ENCODE peak calls at places on chromosome 6, in four cellular contexts. B, L, Z and X are unnamed samples.

GRCh38 chr6:27541212-27541931 is 68.5 kb upstream of the ZNF184 start:
- DNase-seq in B (no peak), L (no peak), Z (no peak), X (no peak)

GRCh38 chr6:146358341-146359046 is 185.1 kb upstream of the RAB32 start:
- DNase-seq in B (no peak), L (no peak), Z (no peak), X (no peak)

GRCh38 chr6:41257369-41258195 is 28.9 kb downstream of the TREM1 start:
- DNase-seq in B (no peak), L (no peak), Z (no peak), X (no peak)

GRCh38 chr6:169342655-169343054 is 89.0 kb upstream of the THBS2 start:
- DNase-seq in B (no peak), L (no peak), Z (no peak), X (no peak)

GRCh38 chr6:2353412-2354137 is 108.2 kb upstream of the GMDS start:
- DNase-seq in B (peak), L (peak), Z (no peak), X (peak)

GRCh38 chr6:64411226-64411625 is 775.6 kb downstream of the PHF3 start:
- DNase-seq in B (no peak), L (no peak), Z (no peak), X (no peak)

GRCh38 chr6:32460528-32460927 is 20.8 kb downstream of the HLA-DRA start:
- DNase-seq in B (no peak), L (no peak), Z (no peak), X (no peak)

GRCh38 chr6:13715444-13715883 is 3.8 kb upstream of the RANBP9 start:
- DNase-seq in B (no peak), L (no peak), Z (no peak), X (no peak)

GRCh38 chr6:114364295-114364694 is 21.5 kb upstream of the HS3ST5 start:
- DNase-seq in B (no peak), L (no peak), Z (no peak), X (no peak)